ENCODE peak calls at places on chromosomes 3 and 15, in nine cellular contexts. E is putamen; G is stimulated activated CD8-positive, alpha-beta memory T cell treated with anti-CD3 and anti-CD28 coated beads, Interleukin-2, amount 100 ng/mL, for 48 hours; Y is activated T-helper 1 cell treated with Interleukin-2 at 50 U/mL for 16 hours; C is SK-N-SH; H is GM10248; S is HepG2; A is NCI-H1930; R is GM13976. N is an unnamed sample.

GRCh38 chr3:124878561-124879394 is 8.4 kb downstream of the ITGB5 start:
- DNase-seq in S (peak), A (no peak), E (no peak), G (no peak), R (no peak), C (no peak), Y (no peak), H (no peak), N (no peak)

GRCh38 chr3:111653766-111654165 is 58.6 kb upstream of the ZBED2 start:
- DNase-seq in H (no peak), E (no peak), Y (no peak), A (no peak), R (no peak), C (no peak), S (no peak), G (no peak), N (no peak)

GRCh38 chr3:46097691-46098241 is 70.5 kb upstream of the XCR1 start:
- DNase-seq in C (no peak), G (no peak), A (no peak), R (peak), H (peak), S (no peak), Y (no peak), E (no peak), N (peak)

GRCh38 chr3:50971487-50971924 is 296.8 kb downstream of the DOCK3 start:
- DNase-seq in Y (peak), E (no peak), R (peak), S (peak), G (peak), H (peak), C (peak), A (peak), N (peak)

GRCh38 chr15:97691799-97692198 is 268.7 kb upstream of the ARRDC4 start:
- DNase-seq in S (peak), H (no peak), G (no peak), Y (no peak), C (no peak), A (no peak), R (no peak), E (no peak), N (no peak)

GRCh38 chr15:89016549-89017041 is 71.7 kb upstream of the ABHD2 start:
- DNase-seq in Y (no peak), A (no peak), S (no peak), E (no peak), R (no peak), H (no peak), C (no peak), G (no peak), N (no peak)

GRCh38 chr3:148772835-148773234 is 54.8 kb upstream of the CPB1 start:
- DNase-seq in R (no peak), G (no peak), Y (no peak), C (no peak), E (no peak), S (no peak), A (no peak), H (no peak), N (no peak)

GRCh38 chr15:52778457-52778856 is 11.7 kb downstream of the ONECUT1 start:
- DNase-seq in C (no peak), S (no peak), G (no peak), A (no peak), H (no peak), R (no peak), E (no peak), Y (no peak), N (no peak)

GRCh38 chr3:124246949-124247348 is 255.0 kb upstream of the ROPN1 start:
- DNase-seq in Y (no peak), E (no peak), G (no peak), S (peak), A (no peak), R (peak), C (no peak), H (peak), N (peak)

GRCh38 chr15:69272139-69272538 is 26.6 kb upstream of the PAQR5 start:
- DNase-seq in E (no peak), G (no peak), H (no peak), A (no peak), Y (no peak), C (no peak), R (no peak), S (no peak), N (no peak)

GRCh38 chr3:30852833-30853232 is 41.6 kb downstream of the GADL1 start:
- DNase-seq in R (no peak), H (no peak), C (no peak), Y (no peak), G (no peak), E (no peak), A (no peak), S (no peak), N (no peak)

GRCh38 chr3:123620338-123620737 is 35.5 kb upstream of the HACD2 start:
- DNase-seq in H (no peak), E (peak), A (no peak), R (no peak), S (peak), G (no peak), C (no peak), Y (no peak), N (no peak)

GRCh38 chr3:127252446-127252845 is 35.4 kb downstream of the PRR20G start:
- DNase-seq in E (no peak), C (no peak), H (no peak), Y (no peak), S (no peak), R (no peak), G (no peak), A (no peak), N (no peak)

GRCh38 chr15:29849218-29849617 is 26.9 kb upstream of the TJP1 start:
- DNase-seq in C (no peak), S (no peak), Y (no peak), H (no peak), R (no peak), E (no peak), G (no peak), A (no peak), N (no peak)

GRCh38 chr3:129549006-129549800 is 6.2 kb downstream of the H1-8 start:
- DNase-seq in H (no peak), C (no peak), R (no peak), Y (no peak), E (no peak), A (no peak), G (no peak), S (no peak), N (no peak)

GRCh38 chr3:179281825-179282224 is 30.9 kb upstream of the KCNMB3 start:
- DNase-seq in E (no peak), S (no peak), R (no peak), A (no peak), Y (no peak), H (no peak), G (no peak), C (no peak), N (no peak)

GRCh38 chr3:9028134-9028533 is 64.9 kb upstream of the RAD18 start:
- DNase-seq in C (peak), H (no peak), E (peak), S (no peak), A (no peak), Y (no peak), R (no peak), G (no peak), N (no peak)

GRCh38 chr3:195693428-195694216 is 27.2 kb upstream of the MUC20 start:
- DNase-seq in E (no peak), A (no peak), C (no peak), R (no peak), S (no peak), Y (no peak), H (no peak), G (no peak), N (no peak)

GRCh38 chr3:134682196-134682880 is 31.5 kb upstream of the KY start:
- DNase-seq in Y (no peak), H (no peak), A (no peak), S (no peak), C (no peak), G (no peak), R (no peak), E (no peak), N (no peak)

GRCh38 chr3:35666893-35667292 is 27.6 kb downstream of the ARPP21 start:
- DNase-seq in S (no peak), G (no peak), Y (no peak), C (no peak), R (no peak), E (no peak), H (no peak), A (no peak), N (no peak)